ENCODE peak calls at places on chromosome 16, in eight cellular contexts. N, J, Q, E, Z, G, T and L are unnamed samples.

GRCh38 chr16:26643519-26643918 is 423.2 kb upstream of the C16orf82 start:
- DNase-seq in N (no peak), J (no peak), Q (no peak), E (peak), Z (no peak), G (no peak), T (no peak), L (no peak)

GRCh38 chr16:10277597-10277996 is 95.4 kb upstream of the GRIN2A start:
- DNase-seq in N (no peak), J (no peak), Q (no peak), E (no peak), Z (no peak), G (no peak), T (no peak), L (no peak)

GRCh38 chr16:85173077-85173980 is 61.1 kb upstream of the CIBAR2 start:
- DNase-seq in N (peak), J (peak), Q (no peak), E (peak), Z (peak), G (peak), T (no peak), L (peak)

GRCh38 chr16:51374346-51374745 is 223.3 kb upstream of the SALL1 start:
- DNase-seq in N (peak), J (no peak), Q (no peak), E (peak), Z (no peak), G (peak), T (no peak), L (peak)

GRCh38 chr16:55499951-55500350 is 8.9 kb upstream of the LPCAT2 start:
- DNase-seq in N (peak), J (no peak), Q (no peak), E (peak), Z (peak), G (peak), T (no peak), L (peak)

GRCh38 chr16:82629441-82630027 is 2.8 kb downstream of the CDH13 start:
- DNase-seq in N (peak), J (no peak), Q (no peak), E (peak), Z (peak), G (no peak), T (peak), L (peak)

GRCh38 chr16:1909661-1910231 is 8.5 kb downstream of the HS3ST6 start:
- DNase-seq in N (no peak), J (no peak), Q (peak), E (no peak), Z (no peak), G (peak), T (no peak), L (no peak)

GRCh38 chr16:67782567-67783352 is 23.6 kb downstream of the RANBP10 start:
- DNase-seq in N (no peak), J (no peak), Q (no peak), E (no peak), Z (no peak), G (no peak), T (no peak), L (no peak)

GRCh38 chr16:57999971-58000705 is at the start of gene ZNF319:
- DNase-seq in N (no peak), J (peak), Q (no peak), E (peak), Z (no peak), G (no peak), T (no peak), L (no peak)

GRCh38 chr16:14315683-14316320 is 244.7 kb downstream of the MRTFB start:
- DNase-seq in N (no peak), J (no peak), Q (no peak), E (no peak), Z (no peak), G (no peak), T (no peak), L (no peak)

GRCh38 chr16:20740007-20740883 is 1.4 kb downstream of the THUMPD1 start:
- DNase-seq in N (peak), J (no peak), Q (no peak), E (peak), Z (peak), G (no peak), T (peak), L (no peak)

GRCh38 chr16:81210807-81211206 is 27.7 kb upstream of the BCO1 start:
- DNase-seq in N (no peak), J (no peak), Q (no peak), E (no peak), Z (no peak), G (no peak), T (no peak), L (no peak)

GRCh38 chr16:84369938-84370627 is 1.7 kb downstream of the ATP2C2 start:
- DNase-seq in N (no peak), J (no peak), Q (peak), E (no peak), Z (peak), G (no peak), T (no peak), L (no peak)

GRCh38 chr16:86222965-86223551 is 287.3 kb upstream of the FOXF1 start:
- DNase-seq in N (peak), J (no peak), Q (no peak), E (peak), Z (peak), G (peak), T (no peak), L (peak)

GRCh38 chr16:53098526-53099317 is 43.9 kb downstream of the CHD9 start:
- DNase-seq in N (peak), J (peak), Q (peak), E (peak), Z (peak), G (peak), T (peak), L (peak)

GRCh38 chr16:3637371-3637923 is 17.0 kb upstream of the DNASE1 start:
- DNase-seq in N (peak), J (no peak), Q (no peak), E (no peak), Z (no peak), G (no peak), T (no peak), L (no peak)

GRCh38 chr16:74448990-74449389 is 27.7 kb upstream of the CLEC18B start:
- DNase-seq in N (peak), J (peak), Q (no peak), E (peak), Z (peak), G (peak), T (no peak), L (peak)

GRCh38 chr16:81164481-81164880 is 68.3 kb upstream of the GCSH start:
- DNase-seq in N (no peak), J (no peak), Q (no peak), E (no peak), Z (no peak), G (no peak), T (no peak), L (no peak)

GRCh38 chr16:14056970-14057369 is 14.1 kb upstream of the MRTFB start:
- DNase-seq in N (peak), J (no peak), Q (no peak), E (peak), Z (no peak), G (no peak), T (no peak), L (no peak)

GRCh38 chr16:17305694-17306093 is 165.1 kb downstream of the XYLT1 start:
- DNase-seq in N (no peak), J (no peak), Q (no peak), E (no peak), Z (no peak), G (no peak), T (no peak), L (no peak)

GRCh38 chr16:50259334-50260205 is 6.8 kb upstream of the ADCY7 start:
- DNase-seq in N (peak), J (peak), Q (peak), E (peak), Z (no peak), G (peak), T (no peak), L (no peak)

GRCh38 chr16:22198547-22199293 is 7.4 kb upstream of the EEF2K start:
- DNase-seq in N (no peak), J (no peak), Q (no peak), E (peak), Z (no peak), G (no peak), T (no peak), L (no peak)

GRCh38 chr16:11050954-11051353 is 106.6 kb downstream of the CLEC16A start:
- DNase-seq in N (no peak), J (no peak), Q (peak), E (no peak), Z (no peak), G (no peak), T (no peak), L (no peak)

GRCh38 chr16:89281189-89281577 is 63.7 kb downstream of the ZNF778 start:
- DNase-seq in N (no peak), J (no peak), Q (no peak), E (no peak), Z (no peak), G (no peak), T (no peak), L (no peak)

GRCh38 chr16:84110527-84110926 is 6.2 kb downstream of the MBTPS1 start:
- DNase-seq in N (no peak), J (no peak), Q (no peak), E (no peak), Z (no peak), G (no peak), T (no peak), L (no peak)

GRCh38 chr16:28534542-28535373 is 4.0 kb downstream of the NUPR1 start:
- DNase-seq in N (peak), J (no peak), Q (no peak), E (peak), Z (no peak), G (peak), T (no peak), L (peak)

GRCh38 chr16:3148256-3149192 is 13.7 kb downstream of the ZNF213 start:
- DNase-seq in N (no peak), J (peak), Q (no peak), E (no peak), Z (no peak), G (no peak), T (no peak), L (no peak)

GRCh38 chr16:7317982-7318381 is 14.7 kb upstream of the RBFOX1 start:
- DNase-seq in N (no peak), J (no peak), Q (no peak), E (no peak), Z (no peak), G (no peak), T (no peak), L (no peak)

GRCh38 chr16:75317101-75317522 is 65.7 kb upstream of the BCAR1 start:
- DNase-seq in N (peak), J (no peak), Q (no peak), E (peak), Z (no peak), G (no peak), T (no peak), L (no peak)

GRCh38 chr16:30186444-30186781 is 3.0 kb downstream of the CORO1A start:
- DNase-seq in N (no peak), J (no peak), Q (no peak), E (no peak), Z (no peak), G (no peak), T (no peak), L (no peak)

GRCh38 chr16:56708821-56709685 is 20.9 kb upstream of the NUP93 start:
- DNase-seq in N (no peak), J (no peak), Q (no peak), E (no peak), Z (no peak), G (no peak), T (no peak), L (no peak)

GRCh38 chr16:88376053-88376834 is 6.5 kb upstream of the ZNF469 start:
- DNase-seq in N (no peak), J (peak), Q (no peak), E (no peak), Z (no peak), G (no peak), T (no peak), L (no peak)

GRCh38 chr16:67236551-67237395 is 9.8 kb downstream of the TMEM208 start:
- DNase-seq in N (peak), J (peak), Q (no peak), E (peak), Z (peak), G (peak), T (no peak), L (no peak)